ENCODE peak calls at places on chromosomes 6 and 20, in ten cellular contexts. One of them, this sample, is unnamed.

GRCh38 chr20:33673411-33674293 is 576 bp downstream of the NECAB3 start:
- DNase-seq in uterus: peak
- DNase-seq in esophagus squamous epithelium: no peak
- DNase-seq in AG10803: no peak
- DNase-seq in choroid plexus epithelial cell: no peak
- DNase-seq in H1: no peak
- DNase-seq in lower lobe of right lung: peak
- DNase-seq in CD14-positive monocyte: no peak
- DNase-seq in suprapubic skin: no peak
- DNase-seq in cardiac muscle cell: no peak
- DNase-seq in this sample: no peak

GRCh38 chr6:132166670-132167069 is 215.5 kb upstream of the CCN2 start:
- DNase-seq in uterus: no peak
- DNase-seq in esophagus squamous epithelium: no peak
- DNase-seq in AG10803: no peak
- DNase-seq in choroid plexus epithelial cell: no peak
- DNase-seq in H1: no peak
- DNase-seq in lower lobe of right lung: no peak
- DNase-seq in CD14-positive monocyte: no peak
- DNase-seq in suprapubic skin: no peak
- DNase-seq in cardiac muscle cell: no peak
- DNase-seq in this sample: no peak

GRCh38 chr20:51450221-51450712 is 92.3 kb downstream of the NFATC2 start:
- DNase-seq in uterus: no peak
- DNase-seq in esophagus squamous epithelium: no peak
- DNase-seq in AG10803: no peak
- DNase-seq in choroid plexus epithelial cell: no peak
- DNase-seq in H1: no peak
- DNase-seq in lower lobe of right lung: no peak
- DNase-seq in CD14-positive monocyte: no peak
- DNase-seq in suprapubic skin: no peak
- DNase-seq in cardiac muscle cell: no peak
- DNase-seq in this sample: no peak

GRCh38 chr20:63811491-63811875 is 19.6 kb downstream of the ZBTB46 start:
- DNase-seq in uterus: no peak
- DNase-seq in esophagus squamous epithelium: no peak
- DNase-seq in AG10803: no peak
- DNase-seq in choroid plexus epithelial cell: no peak
- DNase-seq in H1: no peak
- DNase-seq in lower lobe of right lung: no peak
- DNase-seq in CD14-positive monocyte: no peak
- DNase-seq in suprapubic skin: no peak
- DNase-seq in cardiac muscle cell: no peak
- DNase-seq in this sample: no peak

GRCh38 chr6:142737368-142738060 is 207.5 kb downstream of the HIVEP2 start:
- DNase-seq in uterus: no peak
- DNase-seq in esophagus squamous epithelium: no peak
- DNase-seq in AG10803: peak
- DNase-seq in choroid plexus epithelial cell: peak
- DNase-seq in H1: no peak
- DNase-seq in lower lobe of right lung: no peak
- DNase-seq in CD14-positive monocyte: no peak
- DNase-seq in suprapubic skin: no peak
- DNase-seq in cardiac muscle cell: peak
- DNase-seq in this sample: no peak

GRCh38 chr20:25017257-25017803 is 24.8 kb upstream of the APMAP start:
- DNase-seq in uterus: no peak
- DNase-seq in esophagus squamous epithelium: no peak
- DNase-seq in AG10803: no peak
- DNase-seq in choroid plexus epithelial cell: no peak
- DNase-seq in H1: no peak
- DNase-seq in lower lobe of right lung: peak
- DNase-seq in CD14-positive monocyte: peak
- DNase-seq in suprapubic skin: peak
- DNase-seq in cardiac muscle cell: no peak
- DNase-seq in this sample: no peak

GRCh38 chr6:112014483-112014882 is 39.4 kb upstream of the CCN6 start:
- DNase-seq in uterus: no peak
- DNase-seq in esophagus squamous epithelium: no peak
- DNase-seq in AG10803: peak
- DNase-seq in choroid plexus epithelial cell: peak
- DNase-seq in H1: no peak
- DNase-seq in lower lobe of right lung: no peak
- DNase-seq in CD14-positive monocyte: no peak
- DNase-seq in suprapubic skin: no peak
- DNase-seq in cardiac muscle cell: peak
- DNase-seq in this sample: no peak

GRCh38 chr20:7924692-7925091 is 15.6 kb downstream of the HAO1 start:
- DNase-seq in uterus: no peak
- DNase-seq in esophagus squamous epithelium: no peak
- DNase-seq in AG10803: peak
- DNase-seq in choroid plexus epithelial cell: peak
- DNase-seq in H1: no peak
- DNase-seq in lower lobe of right lung: no peak
- DNase-seq in CD14-positive monocyte: no peak
- DNase-seq in suprapubic skin: no peak
- DNase-seq in cardiac muscle cell: peak
- DNase-seq in this sample: no peak

DNA sequence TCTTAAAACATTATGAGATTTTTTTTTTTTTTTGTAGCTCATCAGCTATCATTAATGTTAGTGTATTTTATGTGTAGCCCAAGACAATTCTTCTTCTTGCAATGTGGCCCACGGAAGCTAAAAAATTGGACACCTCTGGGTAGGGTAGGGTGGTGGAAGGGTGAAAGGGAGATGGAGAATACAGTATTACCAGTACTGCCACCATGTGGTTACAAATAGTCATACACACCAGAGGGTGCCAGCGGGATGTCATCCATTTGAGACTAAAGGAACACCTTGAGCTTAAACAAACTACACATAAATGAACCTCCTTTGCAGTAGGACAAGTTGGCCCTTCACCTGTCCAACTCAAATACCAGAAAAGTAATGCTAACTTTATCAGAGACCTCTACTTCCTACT is 601.9 kb downstream of the HTR1B start:
- DNase-seq in uterus: no peak
- DNase-seq in esophagus squamous epithelium: no peak
- DNase-seq in AG10803: no peak
- DNase-seq in choroid plexus epithelial cell: peak
- DNase-seq in H1: no peak
- DNase-seq in lower lobe of right lung: no peak
- DNase-seq in CD14-positive monocyte: no peak
- DNase-seq in suprapubic skin: no peak
- DNase-seq in cardiac muscle cell: peak
- DNase-seq in this sample: no peak
- TF ChIP-seq CTCF in uterus: no peak
- TF ChIP-seq CTCF in esophagus squamous epithelium: no peak
- TF ChIP-seq CTCF in AG10803: peak
- TF ChIP-seq CTCF in choroid plexus epithelial cell: peak
- TF ChIP-seq CTCF in H1: peak
- TF ChIP-seq CTCF in lower lobe of right lung: no peak
- TF ChIP-seq CTCF in CD14-positive monocyte: no peak
- TF ChIP-seq CTCF in suprapubic skin: no peak
- TF ChIP-seq CTCF in cardiac muscle cell: peak
- TF ChIP-seq CTCF in this sample: no peak

GRCh38 chr6:34556031-34556471 is at the start of gene SPDEF:
- DNase-seq in uterus: no peak
- DNase-seq in esophagus squamous epithelium: no peak
- DNase-seq in AG10803: no peak
- DNase-seq in choroid plexus epithelial cell: peak
- DNase-seq in H1: no peak
- DNase-seq in lower lobe of right lung: no peak
- DNase-seq in CD14-positive monocyte: no peak
- DNase-seq in suprapubic skin: no peak
- DNase-seq in cardiac muscle cell: no peak
- DNase-seq in this sample: no peak
- TF ChIP-seq CTCF in uterus: no peak
- TF ChIP-seq CTCF in esophagus squamous epithelium: no peak
- TF ChIP-seq CTCF in AG10803: no peak
- TF ChIP-seq CTCF in choroid plexus epithelial cell: no peak
- TF ChIP-seq CTCF in H1: no peak
- TF ChIP-seq CTCF in lower lobe of right lung: no peak
- TF ChIP-seq CTCF in CD14-positive monocyte: no peak
- TF ChIP-seq CTCF in suprapubic skin: no peak
- TF ChIP-seq CTCF in cardiac muscle cell: no peak
- TF ChIP-seq CTCF in this sample: no peak

DNA sequence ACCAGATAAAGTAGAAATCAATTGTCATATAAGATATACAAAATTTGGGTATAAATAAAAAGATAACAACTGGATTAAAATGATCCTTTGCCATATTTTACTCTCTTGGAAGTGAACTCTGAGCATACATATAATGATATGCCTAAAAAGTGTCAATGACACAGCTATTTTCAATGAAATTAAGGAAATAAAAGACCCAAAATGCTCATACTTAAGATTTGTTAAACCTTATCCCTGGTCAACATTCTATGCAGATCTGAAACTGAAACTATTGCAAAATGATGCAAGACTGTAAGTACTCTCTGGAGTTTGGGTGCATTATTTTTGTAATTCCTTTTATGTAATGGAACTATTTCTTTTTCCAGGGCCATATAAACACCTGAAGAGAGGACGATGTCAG is 119.0 kb upstream of the SGK1 start:
- DNase-seq in uterus: no peak
- DNase-seq in esophagus squamous epithelium: no peak
- DNase-seq in AG10803: peak
- DNase-seq in choroid plexus epithelial cell: peak
- DNase-seq in H1: no peak
- DNase-seq in lower lobe of right lung: no peak
- DNase-seq in CD14-positive monocyte: no peak
- DNase-seq in suprapubic skin: no peak
- DNase-seq in cardiac muscle cell: peak
- DNase-seq in this sample: no peak
- TF ChIP-seq CTCF in uterus: no peak
- TF ChIP-seq CTCF in esophagus squamous epithelium: no peak
- TF ChIP-seq CTCF in AG10803: no peak
- TF ChIP-seq CTCF in choroid plexus epithelial cell: no peak
- TF ChIP-seq CTCF in H1: no peak
- TF ChIP-seq CTCF in lower lobe of right lung: no peak
- TF ChIP-seq CTCF in CD14-positive monocyte: no peak
- TF ChIP-seq CTCF in suprapubic skin: no peak
- TF ChIP-seq CTCF in cardiac muscle cell: no peak
- TF ChIP-seq CTCF in this sample: no peak

DNA sequence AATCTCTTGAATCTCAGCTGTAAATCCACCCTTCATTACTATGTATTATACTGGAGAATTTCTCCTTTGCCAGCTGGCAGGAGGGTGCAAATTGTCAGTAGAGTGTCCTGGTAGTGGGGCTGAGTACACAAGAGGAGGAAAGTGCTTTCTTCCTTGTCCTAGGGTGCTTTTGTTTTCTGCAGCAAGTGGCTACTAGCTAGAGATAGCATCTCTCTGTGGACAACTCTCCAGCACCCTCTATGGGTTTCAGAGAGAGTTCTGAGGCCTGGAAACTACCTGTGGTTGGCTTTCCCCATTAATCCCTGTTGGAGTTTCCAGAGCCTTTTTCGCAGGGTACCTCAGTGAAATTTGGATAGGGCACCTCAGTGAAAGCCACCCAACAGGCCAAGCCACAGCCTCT is 422.5 kb upstream of the RGS17 start:
- DNase-seq in uterus: no peak
- DNase-seq in esophagus squamous epithelium: no peak
- DNase-seq in AG10803: no peak
- DNase-seq in choroid plexus epithelial cell: peak
- DNase-seq in H1: peak
- DNase-seq in lower lobe of right lung: no peak
- DNase-seq in CD14-positive monocyte: no peak
- DNase-seq in suprapubic skin: no peak
- DNase-seq in cardiac muscle cell: no peak
- DNase-seq in this sample: no peak
- TF ChIP-seq CTCF in uterus: no peak
- TF ChIP-seq CTCF in esophagus squamous epithelium: no peak
- TF ChIP-seq CTCF in AG10803: peak
- TF ChIP-seq CTCF in choroid plexus epithelial cell: peak
- TF ChIP-seq CTCF in H1: peak
- TF ChIP-seq CTCF in lower lobe of right lung: no peak
- TF ChIP-seq CTCF in CD14-positive monocyte: no peak
- TF ChIP-seq CTCF in suprapubic skin: peak
- TF ChIP-seq CTCF in cardiac muscle cell: peak
- TF ChIP-seq CTCF in this sample: peak

DNA sequence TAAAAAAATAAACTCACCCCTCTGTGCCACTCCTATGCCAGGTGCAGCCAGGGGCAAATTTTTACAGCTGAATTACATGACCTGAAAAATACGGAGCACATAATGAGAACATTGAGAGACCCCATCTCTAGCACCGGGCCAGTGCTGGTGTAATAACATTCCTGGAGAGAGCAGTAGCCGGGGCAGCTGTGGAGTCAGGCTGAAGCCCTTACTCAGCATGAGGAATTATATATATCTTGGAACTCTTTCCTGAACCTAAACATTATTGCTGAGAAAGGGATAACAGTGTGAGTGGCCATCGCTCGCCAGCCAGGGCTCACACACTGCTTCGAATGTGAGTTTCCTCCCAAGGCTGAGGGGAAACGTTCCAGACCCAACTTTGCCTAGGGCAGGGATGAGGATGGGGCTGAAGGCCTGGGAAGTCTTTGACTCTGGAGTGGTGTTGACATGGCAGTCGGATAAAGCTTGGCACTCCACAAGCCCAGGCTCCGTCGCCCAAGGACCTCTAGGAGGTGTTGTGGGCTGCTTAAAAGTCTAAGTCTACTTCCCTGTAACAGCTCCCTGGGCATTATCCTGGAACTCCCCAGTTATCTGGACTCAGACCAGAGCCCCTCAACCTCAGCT is 269.8 kb downstream of the CDC5L start:
- DNase-seq in uterus: no peak
- DNase-seq in esophagus squamous epithelium: no peak
- DNase-seq in AG10803: no peak
- DNase-seq in choroid plexus epithelial cell: peak
- DNase-seq in H1: no peak
- DNase-seq in lower lobe of right lung: no peak
- DNase-seq in CD14-positive monocyte: no peak
- DNase-seq in suprapubic skin: no peak
- DNase-seq in cardiac muscle cell: peak
- DNase-seq in this sample: no peak
- TF ChIP-seq CTCF in uterus: no peak
- TF ChIP-seq CTCF in esophagus squamous epithelium: no peak
- TF ChIP-seq CTCF in AG10803: no peak
- TF ChIP-seq CTCF in choroid plexus epithelial cell: peak
- TF ChIP-seq CTCF in H1: peak
- TF ChIP-seq CTCF in lower lobe of right lung: no peak
- TF ChIP-seq CTCF in CD14-positive monocyte: no peak
- TF ChIP-seq CTCF in suprapubic skin: no peak
- TF ChIP-seq CTCF in cardiac muscle cell: no peak
- TF ChIP-seq CTCF in this sample: no peak

DNA sequence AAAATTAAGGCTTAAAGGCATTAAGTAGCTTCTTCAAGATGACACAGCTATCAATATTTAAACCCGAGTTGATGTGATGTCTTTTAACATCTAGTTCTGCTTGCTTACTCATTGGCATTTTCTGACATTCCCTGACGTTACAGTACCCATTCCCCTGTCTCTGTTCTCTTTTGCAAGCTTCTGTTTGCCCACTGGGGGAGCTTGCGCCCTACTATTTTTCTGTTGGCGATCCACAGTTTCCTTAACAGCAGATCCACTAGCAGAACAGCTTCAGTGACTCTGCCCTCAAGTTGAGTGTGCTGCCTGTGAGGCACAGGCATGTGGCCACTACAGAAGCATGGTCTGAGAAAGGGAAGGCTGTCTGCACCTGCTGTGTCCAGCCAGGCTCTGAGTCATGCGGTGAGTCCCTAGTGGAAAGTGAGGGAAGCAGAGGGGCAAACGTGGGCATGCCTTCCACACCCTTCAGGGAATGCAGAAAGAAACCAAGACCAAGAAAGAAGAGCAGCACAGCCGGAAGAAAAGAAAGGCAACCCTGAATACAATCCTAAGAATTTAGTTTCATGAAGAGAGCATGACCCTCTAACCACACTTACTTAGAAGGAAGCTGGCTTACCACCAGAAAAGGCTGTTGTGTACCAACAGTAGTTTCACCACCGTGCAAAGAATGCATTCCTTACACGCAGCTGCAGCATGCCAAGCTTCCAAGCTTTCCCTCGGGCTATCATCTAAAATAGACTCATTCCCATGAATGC is 97.7 kb upstream of the VGLL2 start:
- DNase-seq in uterus: no peak
- DNase-seq in esophagus squamous epithelium: no peak
- DNase-seq in AG10803: peak
- DNase-seq in choroid plexus epithelial cell: peak
- DNase-seq in H1: no peak
- DNase-seq in lower lobe of right lung: no peak
- DNase-seq in CD14-positive monocyte: no peak
- DNase-seq in suprapubic skin: no peak
- DNase-seq in cardiac muscle cell: no peak
- DNase-seq in this sample: no peak
- TF ChIP-seq CTCF in uterus: no peak
- TF ChIP-seq CTCF in esophagus squamous epithelium: no peak
- TF ChIP-seq CTCF in AG10803: no peak
- TF ChIP-seq CTCF in choroid plexus epithelial cell: no peak
- TF ChIP-seq CTCF in H1: peak
- TF ChIP-seq CTCF in lower lobe of right lung: no peak
- TF ChIP-seq CTCF in CD14-positive monocyte: no peak
- TF ChIP-seq CTCF in suprapubic skin: no peak
- TF ChIP-seq CTCF in cardiac muscle cell: no peak
- TF ChIP-seq CTCF in this sample: no peak

This sample was measured in heart right ventricle.